ENCODE peak calls at places on chromosomes 4 and X, in five cellular contexts. E is esophagus squamous epithelium, N is H1, V is coronary artery, B is MM.1S. O is an unnamed sample.

GRCh38 chrX:108362026-108362425 is 76.2 kb downstream of the COL4A6 start:
- DNase-seq in E (no peak), N (no peak), V (no peak), B (no peak), O (no peak)

GRCh38 chr4:16117164-16117563 is 33.3 kb upstream of the PROM1 start:
- DNase-seq in E (no peak), N (no peak), V (no peak), B (no peak), O (no peak)

GRCh38 chrX:84047339-84047738 is 140.7 kb downstream of the RPS6KA6 start:
- DNase-seq in E (no peak), N (no peak), V (no peak), B (no peak), O (no peak)

GRCh38 chr4:185128272-185129119 is 14.6 kb upstream of the SLC25A4 start:
- DNase-seq in E (no peak), N (peak), V (no peak), B (no peak), O (no peak)

GRCh38 chrX:128846385-128846784 is 676.9 kb downstream of the SMARCA1 start:
- DNase-seq in E (no peak), N (no peak), V (no peak), B (no peak), O (no peak)

GRCh38 chr4:51885371-51885770 is 42.4 kb downstream of the DCUN1D4 start:
- DNase-seq in E (no peak), N (no peak), V (no peak), B (no peak), O (no peak)

GRCh38 chr4:3074846-3075651 is 568 bp downstream of the HTT start:
- DNase-seq in E (no peak), N (peak), V (peak), B (peak), O (no peak)

GRCh38 chrX:141341341-141341740 is 99.0 kb upstream of the SPANXC start:
- DNase-seq in E (no peak), N (no peak), V (no peak), B (no peak), O (no peak)

GRCh38 chr4:2363056-2363719 is 55.3 kb downstream of the ZFYVE28 start:
- DNase-seq in E (no peak), N (no peak), V (peak), B (no peak), O (no peak)

GRCh38 chr4:176193126-176193525 is 2.3 kb downstream of the SPATA4 start:
- DNase-seq in E (no peak), N (no peak), V (no peak), B (no peak), O (peak)

GRCh38 chr4:73729534-73730165 is 10.7 kb upstream of the CXCL8 start:
- DNase-seq in E (no peak), N (no peak), V (peak), B (peak), O (no peak)

GRCh38 chrX:46165411-46165810 is 379.8 kb downstream of the ZNF674 start:
- DNase-seq in E (no peak), N (no peak), V (no peak), B (no peak), O (no peak)

GRCh38 chr4:112288455-112288854 is 2.8 kb upstream of the TIFA start:
- DNase-seq in E (no peak), N (no peak), V (no peak), B (peak), O (no peak)

GRCh38 chr4:38188631-38189101 is 228.5 kb downstream of the PTTG2 start:
- DNase-seq in E (no peak), N (no peak), V (no peak), B (no peak), O (peak)
- H3K27ac ChIP-seq in E (peak), N (no peak), V (peak), B (no peak), O (peak)

GRCh38 chr4:152962160-152962559 is 26.0 kb downstream of the FHDC1 start:
- DNase-seq in E (no peak), N (no peak), V (no peak), B (no peak), O (no peak)
- H3K27ac ChIP-seq in E (no peak), N (no peak), V (no peak), B (no peak), O (no peak)

GRCh38 chrX:143633530-143634372 is 2.1 kb downstream of the SLITRK4 start:
- DNase-seq in E (no peak), N (peak), V (no peak), B (no peak), O (no peak)
- H3K27ac ChIP-seq in E (no peak), N (no peak), V (peak), B (no peak), O (no peak)

DNA sequence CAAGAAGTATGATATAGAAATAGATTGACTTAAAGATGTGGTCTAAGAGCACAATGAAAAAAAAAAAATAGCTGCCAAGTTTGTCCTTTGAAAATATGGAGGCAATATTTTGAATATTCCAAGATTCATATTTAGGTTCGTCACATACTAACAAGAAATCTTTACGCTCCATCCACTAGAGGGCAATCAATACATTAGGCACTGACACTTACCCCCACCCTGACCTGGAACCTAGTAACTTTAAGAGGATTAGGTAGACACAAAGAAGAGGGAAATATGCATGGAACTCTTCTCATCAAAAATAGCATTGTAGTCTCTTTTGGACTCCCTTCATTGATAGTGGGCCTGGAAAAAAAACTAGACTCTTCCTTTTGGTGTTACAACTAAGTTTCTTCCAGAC is 1108.1 kb downstream of the PCDH19 start:
- DNase-seq in E (no peak), N (no peak), V (no peak), B (peak), O (no peak)
- H3K27ac ChIP-seq in E (no peak), N (no peak), V (no peak), B (no peak), O (no peak)

GRCh38 chr4:150369434-150370141 is 212.4 kb upstream of the MAB21L2 start:
- DNase-seq in E (no peak), N (no peak), V (no peak), B (no peak), O (no peak)

GRCh38 chr4:150366487-150366999 is 215.4 kb upstream of the MAB21L2 start:
- DNase-seq in E (no peak), N (peak), V (no peak), B (no peak), O (no peak)

GRCh38 chr4:150368667-150369066 is 213.3 kb upstream of the MAB21L2 start:
- DNase-seq in E (no peak), N (no peak), V (no peak), B (no peak), O (no peak)

GRCh38 chr4:150363721-150364688 is 217.9 kb upstream of the MAB21L2 start:
- DNase-seq in E (no peak), N (no peak), V (no peak), B (peak), O (no peak)

GRCh38 chr4:150367326-150367725 is 214.6 kb upstream of the MAB21L2 start:
- DNase-seq in E (no peak), N (peak), V (no peak), B (no peak), O (no peak)
- H3K27ac ChIP-seq in E (no peak), N (no peak), V (no peak), B (no peak), O (no peak)

GRCh38 chrX:49165901-49166881 is 3.6 kb downstream of the MAGIX start:
- DNase-seq in E (peak), N (peak), V (peak), B (peak), O (peak)
- H3K27ac ChIP-seq in E (peak), N (no peak), V (peak), B (peak), O (peak)

DNA sequence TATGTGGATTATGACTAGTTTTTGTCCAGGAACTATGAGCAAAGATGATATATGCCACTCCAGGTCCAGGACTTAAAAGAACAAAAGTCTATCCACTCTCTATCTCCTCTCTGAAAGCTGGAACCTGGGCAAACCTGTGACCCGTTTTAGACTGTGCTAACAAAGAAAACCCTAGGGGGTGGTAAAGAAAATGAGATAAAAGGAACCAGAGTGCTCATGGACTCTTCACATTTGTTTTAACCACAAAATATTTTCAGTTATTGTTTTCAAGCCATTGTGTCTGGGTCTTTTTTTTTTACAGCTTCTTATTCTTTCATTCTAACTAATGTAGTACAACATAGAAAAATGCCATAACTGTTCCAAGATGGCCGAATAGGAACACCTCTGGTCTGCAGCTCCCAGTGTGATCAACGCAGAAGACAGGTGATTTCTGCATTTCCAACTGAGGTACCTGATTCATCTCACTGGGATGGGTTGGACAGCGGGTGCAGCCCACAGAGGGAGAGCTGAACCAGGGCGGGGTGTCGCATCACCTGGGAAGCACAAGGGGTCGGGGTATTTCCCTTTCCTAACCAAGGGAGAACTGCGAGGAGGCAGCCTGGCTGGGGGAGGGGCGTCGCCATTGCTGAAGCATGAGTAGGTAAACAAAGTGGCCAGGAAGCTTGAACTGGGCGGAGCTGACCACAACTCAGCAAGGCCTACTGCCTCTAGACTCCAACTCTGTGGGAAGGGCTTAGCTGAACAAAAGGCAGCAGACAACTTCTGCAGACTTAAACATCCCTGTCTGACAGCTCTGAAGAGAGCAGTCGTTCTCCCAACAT is 45.1 kb downstream of the CHM start:
- DNase-seq in E (no peak), N (peak), V (no peak), B (peak), O (no peak)
- H3K27ac ChIP-seq in E (no peak), N (peak), V (no peak), B (peak), O (no peak)